ENCODE peak calls at places on chromosomes 5 and 9, in ten cellular contexts. One of them, this sample, is unnamed.

GRCh38 chr9:114059047-114059803 is 18.9 kb downstream of the AMBP start:
- DNase-seq in cardiac muscle cell: no peak
- DNase-seq in pancreas: no peak
- DNase-seq in heart left ventricle: peak; percentile 55
- DNase-seq in CD8-positive, alpha-beta T cell: no peak
- DNase-seq in stomach: no peak
- DNase-seq in effector memory CD4-positive, alpha-beta T cell: no peak
- DNase-seq in AG04449: no peak
- DNase-seq in hepatocyte: no peak
- DNase-seq in NB4: no peak
- DNase-seq in this sample: no peak

GRCh38 chr5:121199238-121199999 is 652.3 kb upstream of the FTMT start:
- DNase-seq in cardiac muscle cell: no peak
- DNase-seq in pancreas: no peak
- DNase-seq in heart left ventricle: no peak
- DNase-seq in CD8-positive, alpha-beta T cell: no peak
- DNase-seq in stomach: no peak
- DNase-seq in effector memory CD4-positive, alpha-beta T cell: no peak
- DNase-seq in AG04449: peak; percentile 33
- DNase-seq in hepatocyte: peak; percentile 28
- DNase-seq in NB4: no peak
- DNase-seq in this sample: peak; percentile 4

GRCh38 chr5:669111-669841 is 23.9 kb downstream of the TPPP start:
- DNase-seq in cardiac muscle cell: peak; percentile 57
- DNase-seq in pancreas: peak; percentile 73
- DNase-seq in heart left ventricle: peak; percentile 44
- DNase-seq in CD8-positive, alpha-beta T cell: peak; percentile 17
- DNase-seq in stomach: peak; percentile 50
- DNase-seq in effector memory CD4-positive, alpha-beta T cell: peak; percentile 25
- DNase-seq in AG04449: no peak
- DNase-seq in hepatocyte: peak; percentile 43
- DNase-seq in NB4: peak; percentile 27
- DNase-seq in this sample: no peak

GRCh38 chr9:105535920-105536668 is 21.8 kb upstream of the FKTN start:
- DNase-seq in cardiac muscle cell: no peak
- DNase-seq in pancreas: no peak
- DNase-seq in heart left ventricle: no peak
- DNase-seq in CD8-positive, alpha-beta T cell: no peak
- DNase-seq in stomach: no peak
- DNase-seq in effector memory CD4-positive, alpha-beta T cell: no peak
- DNase-seq in AG04449: no peak
- DNase-seq in hepatocyte: no peak
- DNase-seq in NB4: no peak
- DNase-seq in this sample: no peak

GRCh38 chr9:88535226-88535931 is 401 bp downstream of the NXNL2 start:
- DNase-seq in cardiac muscle cell: peak; percentile 26
- DNase-seq in pancreas: peak; percentile 65
- DNase-seq in heart left ventricle: no peak
- DNase-seq in CD8-positive, alpha-beta T cell: no peak
- DNase-seq in stomach: peak; percentile 30
- DNase-seq in effector memory CD4-positive, alpha-beta T cell: no peak
- DNase-seq in AG04449: no peak
- DNase-seq in hepatocyte: peak; percentile 66
- DNase-seq in NB4: no peak
- DNase-seq in this sample: no peak

GRCh38 chr9:105069285-105070065 is 141.5 kb upstream of the ABCA1 start:
- DNase-seq in cardiac muscle cell: peak; percentile 56
- DNase-seq in pancreas: no peak
- DNase-seq in heart left ventricle: no peak
- DNase-seq in CD8-positive, alpha-beta T cell: no peak
- DNase-seq in stomach: no peak
- DNase-seq in effector memory CD4-positive, alpha-beta T cell: no peak
- DNase-seq in AG04449: no peak
- DNase-seq in hepatocyte: no peak
- DNase-seq in NB4: no peak
- DNase-seq in this sample: no peak

GRCh38 chr5:55226027-55226933 is 835 bp downstream of the MCIDAS start:
- DNase-seq in cardiac muscle cell: peak; percentile 80
- DNase-seq in pancreas: peak; percentile 86
- DNase-seq in heart left ventricle: peak; percentile 26
- DNase-seq in CD8-positive, alpha-beta T cell: no peak
- DNase-seq in stomach: peak; percentile 63
- DNase-seq in effector memory CD4-positive, alpha-beta T cell: no peak
- DNase-seq in AG04449: no peak
- DNase-seq in hepatocyte: peak; percentile 80
- DNase-seq in NB4: peak; percentile 89
- DNase-seq in this sample: peak; percentile 69

GRCh38 chr5:94983861-94984535 is 300.9 kb downstream of the MCTP1 start:
- DNase-seq in cardiac muscle cell: no peak
- DNase-seq in pancreas: no peak
- DNase-seq in heart left ventricle: no peak
- DNase-seq in CD8-positive, alpha-beta T cell: no peak
- DNase-seq in stomach: no peak
- DNase-seq in effector memory CD4-positive, alpha-beta T cell: no peak
- DNase-seq in AG04449: peak; percentile 23
- DNase-seq in hepatocyte: no peak
- DNase-seq in NB4: no peak
- DNase-seq in this sample: peak; percentile 56

GRCh38 chr9:124928116-124928515 is 12.8 kb downstream of the GOLGA1 start:
- DNase-seq in cardiac muscle cell: no peak
- DNase-seq in pancreas: no peak
- DNase-seq in heart left ventricle: no peak
- DNase-seq in CD8-positive, alpha-beta T cell: no peak
- DNase-seq in stomach: no peak
- DNase-seq in effector memory CD4-positive, alpha-beta T cell: no peak
- DNase-seq in AG04449: no peak
- DNase-seq in hepatocyte: no peak
- DNase-seq in NB4: no peak
- DNase-seq in this sample: no peak

GRCh38 chr5:73170522-73170921 is 2.5 kb upstream of the TMEM174 start:
- DNase-seq in cardiac muscle cell: peak; percentile 37
- DNase-seq in pancreas: no peak
- DNase-seq in heart left ventricle: no peak
- DNase-seq in CD8-positive, alpha-beta T cell: no peak
- DNase-seq in stomach: no peak
- DNase-seq in effector memory CD4-positive, alpha-beta T cell: no peak
- DNase-seq in AG04449: no peak
- DNase-seq in hepatocyte: no peak
- DNase-seq in NB4: peak; percentile 55
- DNase-seq in this sample: peak; percentile 43

GRCh38 chr5:151005975-151006576 is 14.3 kb upstream of the GPX3 start:
- DNase-seq in cardiac muscle cell: peak; percentile 32
- DNase-seq in pancreas: no peak
- DNase-seq in heart left ventricle: peak; percentile 70
- DNase-seq in CD8-positive, alpha-beta T cell: no peak
- DNase-seq in stomach: peak; percentile 61
- DNase-seq in effector memory CD4-positive, alpha-beta T cell: no peak
- DNase-seq in AG04449: no peak
- DNase-seq in hepatocyte: peak; percentile 48
- DNase-seq in NB4: no peak
- DNase-seq in this sample: no peak

GRCh38 chr5:77390795-77391194 is 101.3 kb downstream of the WDR41 start:
- DNase-seq in cardiac muscle cell: no peak
- DNase-seq in pancreas: no peak
- DNase-seq in heart left ventricle: no peak
- DNase-seq in CD8-positive, alpha-beta T cell: no peak
- DNase-seq in stomach: no peak
- DNase-seq in effector memory CD4-positive, alpha-beta T cell: no peak
- DNase-seq in AG04449: peak; percentile 47
- DNase-seq in hepatocyte: no peak
- DNase-seq in NB4: no peak
- DNase-seq in this sample: no peak

GRCh38 chr9:134304306-134304705 is 21.9 kb upstream of the RXRA start:
- DNase-seq in cardiac muscle cell: no peak
- DNase-seq in pancreas: peak; percentile 33
- DNase-seq in heart left ventricle: peak; percentile 19
- DNase-seq in CD8-positive, alpha-beta T cell: no peak
- DNase-seq in stomach: no peak
- DNase-seq in effector memory CD4-positive, alpha-beta T cell: no peak
- DNase-seq in AG04449: no peak
- DNase-seq in hepatocyte: no peak
- DNase-seq in NB4: no peak
- DNase-seq in this sample: no peak

DNA sequence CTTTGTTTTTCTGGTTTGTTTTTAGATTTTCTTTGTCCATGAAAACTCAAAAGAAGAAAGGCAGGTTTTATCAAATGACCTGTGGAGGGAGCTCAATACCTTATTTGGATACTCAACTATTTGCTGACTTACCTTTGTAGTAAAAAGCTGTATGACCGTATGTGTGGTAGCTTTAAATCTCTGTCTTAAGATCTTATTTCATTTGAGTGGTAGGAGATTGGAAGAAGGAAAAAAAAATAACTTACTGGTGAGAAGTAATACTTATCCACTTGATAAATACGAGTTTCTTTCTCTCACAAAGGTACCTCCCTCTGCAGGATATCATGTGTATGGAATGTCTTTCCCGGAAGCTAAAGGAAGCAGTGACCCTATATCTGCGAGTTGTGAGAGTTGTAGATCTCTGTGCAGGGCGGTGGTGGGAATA is 15.0 kb downstream of the FBXO38 start:
- DNase-seq in cardiac muscle cell: no peak
- DNase-seq in pancreas: no peak
- DNase-seq in heart left ventricle: no peak
- DNase-seq in CD8-positive, alpha-beta T cell: no peak
- DNase-seq in stomach: no peak
- DNase-seq in effector memory CD4-positive, alpha-beta T cell: no peak
- DNase-seq in AG04449: no peak
- DNase-seq in hepatocyte: no peak
- DNase-seq in NB4: no peak
- DNase-seq in this sample: no peak
- H3K4me3 ChIP-seq in cardiac muscle cell: no peak overlapping the region
- H3K4me3 ChIP-seq in pancreas: no peak overlapping the region
- H3K4me3 ChIP-seq in heart left ventricle: no peak overlapping the region
- H3K4me3 ChIP-seq in CD8-positive, alpha-beta T cell: no peak overlapping the region
- H3K4me3 ChIP-seq in stomach: no peak overlapping the region
- H3K4me3 ChIP-seq in effector memory CD4-positive, alpha-beta T cell: no peak overlapping the region
- H3K4me3 ChIP-seq in AG04449: no peak overlapping the region
- H3K4me3 ChIP-seq in hepatocyte: no peak overlapping the region
- H3K4me3 ChIP-seq in NB4: no peak overlapping the region
- H3K4me3 ChIP-seq in this sample: no peak overlapping the region

GRCh38 chr5:5967945-5968344 is 410.4 kb downstream of the MED10 start:
- DNase-seq in cardiac muscle cell: no peak
- DNase-seq in pancreas: no peak
- DNase-seq in heart left ventricle: no peak
- DNase-seq in CD8-positive, alpha-beta T cell: no peak
- DNase-seq in stomach: no peak
- DNase-seq in effector memory CD4-positive, alpha-beta T cell: no peak
- DNase-seq in AG04449: no peak
- DNase-seq in hepatocyte: no peak
- DNase-seq in NB4: no peak
- DNase-seq in this sample: peak; percentile 6
- H3K4me3 ChIP-seq in cardiac muscle cell: no peak overlapping the region
- H3K4me3 ChIP-seq in pancreas: no peak overlapping the region
- H3K4me3 ChIP-seq in heart left ventricle: no peak overlapping the region
- H3K4me3 ChIP-seq in CD8-positive, alpha-beta T cell: no peak overlapping the region
- H3K4me3 ChIP-seq in stomach: no peak overlapping the region
- H3K4me3 ChIP-seq in effector memory CD4-positive, alpha-beta T cell: no peak overlapping the region
- H3K4me3 ChIP-seq in AG04449: no peak overlapping the region
- H3K4me3 ChIP-seq in hepatocyte: no peak overlapping the region
- H3K4me3 ChIP-seq in NB4: no peak overlapping the region
- H3K4me3 ChIP-seq in this sample: no peak overlapping the region

GRCh38 chr5:149409268-149409948 is 30.3 kb upstream of the IL17B start:
- DNase-seq in cardiac muscle cell: no peak
- DNase-seq in pancreas: no peak
- DNase-seq in heart left ventricle: no peak
- DNase-seq in CD8-positive, alpha-beta T cell: no peak
- DNase-seq in stomach: no peak
- DNase-seq in effector memory CD4-positive, alpha-beta T cell: no peak
- DNase-seq in AG04449: no peak
- DNase-seq in hepatocyte: no peak
- DNase-seq in NB4: peak; percentile 37
- DNase-seq in this sample: no peak
- H3K4me3 ChIP-seq in cardiac muscle cell: no peak overlapping the region
- H3K4me3 ChIP-seq in pancreas: no peak overlapping the region
- H3K4me3 ChIP-seq in heart left ventricle: peak overlapping the region; percentile 49
- H3K4me3 ChIP-seq in CD8-positive, alpha-beta T cell: no peak overlapping the region
- H3K4me3 ChIP-seq in stomach: peak overlapping the region; percentile 46
- H3K4me3 ChIP-seq in effector memory CD4-positive, alpha-beta T cell: no peak overlapping the region
- H3K4me3 ChIP-seq in AG04449: peak overlapping the region; percentile 100
- H3K4me3 ChIP-seq in hepatocyte: no peak overlapping the region
- H3K4me3 ChIP-seq in NB4: no peak overlapping the region
- H3K4me3 ChIP-seq in this sample: no peak overlapping the region

DNA sequence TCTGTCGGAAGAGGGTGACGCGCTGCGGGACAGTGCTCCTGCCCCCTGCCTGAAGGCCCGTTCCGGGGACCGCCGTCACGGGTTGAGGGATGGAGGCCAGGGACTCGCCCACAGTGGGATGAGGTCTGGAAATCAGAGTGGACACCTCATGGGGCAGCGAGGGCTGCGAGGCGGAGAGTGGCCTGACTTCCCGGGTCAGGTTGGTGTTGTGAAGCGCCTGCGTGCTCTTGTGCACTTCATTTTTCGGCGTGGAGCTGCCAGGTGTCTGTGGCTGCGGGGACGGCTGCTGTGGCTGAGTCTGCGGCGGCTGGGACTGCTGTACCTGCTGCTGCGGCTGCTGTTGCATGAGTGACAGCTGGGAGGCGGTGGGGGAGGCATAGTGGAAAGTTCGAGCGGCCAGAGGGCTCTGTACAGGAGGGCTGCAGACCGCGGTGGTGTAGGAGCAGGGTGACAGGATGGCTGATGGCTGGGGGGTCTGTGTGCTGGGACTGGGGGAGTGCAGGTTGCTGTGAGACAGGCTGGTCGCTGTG is 434.1 kb downstream of the HCN1 start:
- DNase-seq in cardiac muscle cell: no peak
- DNase-seq in pancreas: peak; percentile 52
- DNase-seq in heart left ventricle: no peak
- DNase-seq in CD8-positive, alpha-beta T cell: no peak
- DNase-seq in stomach: no peak
- DNase-seq in effector memory CD4-positive, alpha-beta T cell: no peak
- DNase-seq in AG04449: no peak
- DNase-seq in hepatocyte: no peak
- DNase-seq in NB4: no peak
- DNase-seq in this sample: no peak
- H3K4me3 ChIP-seq in cardiac muscle cell: no peak overlapping the region
- H3K4me3 ChIP-seq in pancreas: no peak overlapping the region
- H3K4me3 ChIP-seq in heart left ventricle: no peak overlapping the region
- H3K4me3 ChIP-seq in CD8-positive, alpha-beta T cell: no peak overlapping the region
- H3K4me3 ChIP-seq in stomach: no peak overlapping the region
- H3K4me3 ChIP-seq in effector memory CD4-positive, alpha-beta T cell: no peak overlapping the region
- H3K4me3 ChIP-seq in AG04449: no peak overlapping the region
- H3K4me3 ChIP-seq in hepatocyte: no peak overlapping the region
- H3K4me3 ChIP-seq in NB4: no peak overlapping the region
- H3K4me3 ChIP-seq in this sample: no peak overlapping the region

DNA sequence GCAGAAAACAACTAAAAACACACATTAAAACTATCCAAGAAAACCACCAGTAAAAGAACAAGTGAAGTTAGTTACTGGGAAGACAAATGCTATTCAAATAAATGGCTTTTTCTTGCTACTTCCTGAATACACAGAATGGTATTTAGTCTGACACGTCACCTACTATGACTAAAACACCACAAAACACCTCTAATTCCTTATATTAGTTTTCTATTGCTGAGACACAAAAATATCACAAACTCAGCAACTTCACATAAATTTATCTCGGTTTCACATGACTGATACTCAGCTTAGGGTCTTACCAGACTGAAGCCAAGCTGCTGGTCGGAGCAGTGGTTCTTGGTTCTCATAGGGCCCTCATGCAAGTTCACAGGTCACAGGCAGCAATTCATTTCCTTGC is 5.4 kb downstream of the DMAC1 start:
- DNase-seq in cardiac muscle cell: no peak
- DNase-seq in pancreas: no peak
- DNase-seq in heart left ventricle: no peak
- DNase-seq in CD8-positive, alpha-beta T cell: no peak
- DNase-seq in stomach: no peak
- DNase-seq in effector memory CD4-positive, alpha-beta T cell: no peak
- DNase-seq in AG04449: no peak
- DNase-seq in hepatocyte: no peak
- DNase-seq in NB4: no peak
- DNase-seq in this sample: peak; percentile 21
- H3K4me3 ChIP-seq in cardiac muscle cell: no peak overlapping the region
- H3K4me3 ChIP-seq in pancreas: no peak overlapping the region
- H3K4me3 ChIP-seq in heart left ventricle: no peak overlapping the region
- H3K4me3 ChIP-seq in CD8-positive, alpha-beta T cell: no peak overlapping the region
- H3K4me3 ChIP-seq in stomach: no peak overlapping the region
- H3K4me3 ChIP-seq in effector memory CD4-positive, alpha-beta T cell: no peak overlapping the region
- H3K4me3 ChIP-seq in AG04449: no peak overlapping the region
- H3K4me3 ChIP-seq in hepatocyte: no peak overlapping the region
- H3K4me3 ChIP-seq in NB4: no peak overlapping the region
- H3K4me3 ChIP-seq in this sample: no peak overlapping the region